ENCODE peak calls at places on chromosomes 13 and 19, in six cellular contexts. One of them, this sample, is unnamed.

GRCh38 chr13:24220086-24220703 is 59.7 kb downstream of the SPATA13 start:
- DNase-seq in fibroblast of lung: peak; percentile 72
- DNase-seq in GM23338: peak; percentile 93
- DNase-seq in IMR-90: peak; percentile 88
- DNase-seq in cardiac fibroblast: peak; percentile 92
- DNase-seq in stomach: peak; percentile 61
- DNase-seq in this sample: peak; percentile 88

GRCh38 chr19:32677657-32678056 is 2.0 kb downstream of the RGS9BP start:
- DNase-seq in fibroblast of lung: no peak
- DNase-seq in GM23338: peak; percentile 54
- DNase-seq in IMR-90: no peak
- DNase-seq in cardiac fibroblast: no peak
- DNase-seq in stomach: no peak
- DNase-seq in this sample: peak; percentile 97

GRCh38 chr19:8600816-8601215 is 9.7 kb downstream of the ADAMTS10 start:
- DNase-seq in fibroblast of lung: no peak
- DNase-seq in GM23338: no peak
- DNase-seq in IMR-90: no peak
- DNase-seq in cardiac fibroblast: no peak
- DNase-seq in stomach: no peak
- DNase-seq in this sample: no peak

GRCh38 chr19:46299004-46299509 is 2.2 kb downstream of the HIF3A start:
- DNase-seq in fibroblast of lung: peak; percentile 66
- DNase-seq in GM23338: no peak
- DNase-seq in IMR-90: peak; percentile 50
- DNase-seq in cardiac fibroblast: peak; percentile 93
- DNase-seq in stomach: peak; percentile 99
- DNase-seq in this sample: peak; percentile 96

GRCh38 chr13:106768991-106769390 is 201.1 kb upstream of the ARGLU1 start:
- DNase-seq in fibroblast of lung: no peak
- DNase-seq in GM23338: no peak
- DNase-seq in IMR-90: no peak
- DNase-seq in cardiac fibroblast: no peak
- DNase-seq in stomach: no peak
- DNase-seq in this sample: no peak

GRCh38 chr19:6718741-6719539 is 1.5 kb downstream of the C3 start:
- DNase-seq in fibroblast of lung: no peak
- DNase-seq in GM23338: peak; percentile 92
- DNase-seq in IMR-90: no peak
- DNase-seq in cardiac fibroblast: peak; percentile 71
- DNase-seq in stomach: no peak
- DNase-seq in this sample: no peak

GRCh38 chr19:33950141-33950805 is 153.6 kb downstream of the KCTD15 start:
- DNase-seq in fibroblast of lung: no peak
- DNase-seq in GM23338: no peak
- DNase-seq in IMR-90: no peak
- DNase-seq in cardiac fibroblast: no peak
- DNase-seq in stomach: no peak
- DNase-seq in this sample: no peak

GRCh38 chr13:109436841-109437240 is 349.5 kb downstream of the IRS2 start:
- DNase-seq in fibroblast of lung: no peak
- DNase-seq in GM23338: no peak
- DNase-seq in IMR-90: no peak
- DNase-seq in cardiac fibroblast: peak; percentile 28
- DNase-seq in stomach: no peak
- DNase-seq in this sample: no peak

GRCh38 chr19:7544626-7545025 is 9.1 kb downstream of the PNPLA6 start:
- DNase-seq in fibroblast of lung: no peak
- DNase-seq in GM23338: no peak
- DNase-seq in IMR-90: no peak
- DNase-seq in cardiac fibroblast: no peak
- DNase-seq in stomach: no peak
- DNase-seq in this sample: no peak

GRCh38 chr13:35684432-35684831 is 207.9 kb upstream of the MAB21L1 start:
- DNase-seq in fibroblast of lung: no peak
- DNase-seq in GM23338: no peak
- DNase-seq in IMR-90: no peak
- DNase-seq in cardiac fibroblast: no peak
- DNase-seq in stomach: no peak
- DNase-seq in this sample: no peak

GRCh38 chr13:44350775-44351504 is 22.7 kb upstream of the SERP2 start:
- DNase-seq in fibroblast of lung: no peak
- DNase-seq in GM23338: peak; percentile 11
- DNase-seq in IMR-90: no peak
- DNase-seq in cardiac fibroblast: no peak
- DNase-seq in stomach: no peak
- DNase-seq in this sample: no peak

GRCh38 chr19:35352448-35353304 is 5.0 kb downstream of the FFAR1 start:
- DNase-seq in fibroblast of lung: peak; percentile 46
- DNase-seq in GM23338: peak; percentile 94
- DNase-seq in IMR-90: peak; percentile 64
- DNase-seq in cardiac fibroblast: peak; percentile 80
- DNase-seq in stomach: peak; percentile 73
- DNase-seq in this sample: peak; percentile 71

GRCh38 chr13:102580552-102581169 is 16.1 kb upstream of the TPP2 start:
- DNase-seq in fibroblast of lung: peak; percentile 49
- DNase-seq in GM23338: peak; percentile 86
- DNase-seq in IMR-90: peak; percentile 80
- DNase-seq in cardiac fibroblast: peak; percentile 88
- DNase-seq in stomach: no peak
- DNase-seq in this sample: peak; percentile 83

GRCh38 chr13:104140557-104140956 is 1074.3 kb upstream of the SLC10A2 start:
- DNase-seq in fibroblast of lung: peak; percentile 73
- DNase-seq in GM23338: no peak
- DNase-seq in IMR-90: no peak
- DNase-seq in cardiac fibroblast: peak; percentile 53
- DNase-seq in stomach: no peak
- DNase-seq in this sample: no peak

GRCh38 chr13:35723820-35724219 is 247.3 kb upstream of the MAB21L1 start:
- DNase-seq in fibroblast of lung: peak; percentile 60
- DNase-seq in GM23338: no peak
- DNase-seq in IMR-90: peak; percentile 34
- DNase-seq in cardiac fibroblast: peak; percentile 78
- DNase-seq in stomach: no peak
- DNase-seq in this sample: peak; percentile 57

GRCh38 chr13:80312967-80313366 is 28.0 kb downstream of the SPRY2 start:
- DNase-seq in fibroblast of lung: peak; percentile 28
- DNase-seq in GM23338: no peak
- DNase-seq in IMR-90: peak; percentile 27
- DNase-seq in cardiac fibroblast: peak; percentile 35
- DNase-seq in stomach: no peak
- DNase-seq in this sample: no peak

GRCh38 chr13:24161980-24162517 is 1.5 kb downstream of the SPATA13 start:
- DNase-seq in fibroblast of lung: no peak
- DNase-seq in GM23338: no peak
- DNase-seq in IMR-90: no peak
- DNase-seq in cardiac fibroblast: no peak
- DNase-seq in stomach: peak; percentile 80
- DNase-seq in this sample: no peak

GRCh38 chr13:85170372-85170771 is 628.8 kb downstream of the SLITRK6 start:
- DNase-seq in fibroblast of lung: no peak
- DNase-seq in GM23338: no peak
- DNase-seq in IMR-90: no peak
- DNase-seq in cardiac fibroblast: no peak
- DNase-seq in stomach: no peak
- DNase-seq in this sample: no peak

GRCh38 chr13:95185851-95186250 is 115.4 kb downstream of the ABCC4 start:
- DNase-seq in fibroblast of lung: no peak
- DNase-seq in GM23338: no peak
- DNase-seq in IMR-90: no peak
- DNase-seq in cardiac fibroblast: no peak
- DNase-seq in stomach: no peak
- DNase-seq in this sample: no peak

GRCh38 chr19:48442116-48443035 is 3.4 kb upstream of the GRWD1 start:
- DNase-seq in fibroblast of lung: no peak
- DNase-seq in GM23338: peak; percentile 56
- DNase-seq in IMR-90: no peak
- DNase-seq in cardiac fibroblast: no peak
- DNase-seq in stomach: no peak
- DNase-seq in this sample: no peak

GRCh38 chr19:48444129-48444932 is 1.5 kb upstream of the GRWD1 start:
- DNase-seq in fibroblast of lung: no peak
- DNase-seq in GM23338: peak; percentile 54
- DNase-seq in IMR-90: no peak
- DNase-seq in cardiac fibroblast: no peak
- DNase-seq in stomach: no peak
- DNase-seq in this sample: no peak

GRCh38 chr19:48444933-48445194 is 919 bp upstream of the GRWD1 start:
- DNase-seq in fibroblast of lung: no peak
- DNase-seq in GM23338: no peak
- DNase-seq in IMR-90: no peak
- DNase-seq in cardiac fibroblast: no peak
- DNase-seq in stomach: no peak
- DNase-seq in this sample: no peak

GRCh38 chr19:48443262-48443661 is 2.5 kb upstream of the GRWD1 start:
- DNase-seq in fibroblast of lung: no peak
- DNase-seq in GM23338: peak; percentile 62
- DNase-seq in IMR-90: no peak
- DNase-seq in cardiac fibroblast: no peak
- DNase-seq in stomach: peak; percentile 43
- DNase-seq in this sample: no peak

GRCh38 chr19:48443731-48444128 is 2.1 kb upstream of the GRWD1 start:
- DNase-seq in fibroblast of lung: no peak
- DNase-seq in GM23338: peak; percentile 31
- DNase-seq in IMR-90: no peak
- DNase-seq in cardiac fibroblast: no peak
- DNase-seq in stomach: no peak
- DNase-seq in this sample: no peak
- H3K4me3 ChIP-seq in fibroblast of lung: peak overlapping the region; percentile 98
- H3K4me3 ChIP-seq in GM23338: peak overlapping the region; percentile 86
- H3K4me3 ChIP-seq in IMR-90: no peak overlapping the region
- H3K4me3 ChIP-seq in cardiac fibroblast: peak overlapping the region; percentile 85
- H3K4me3 ChIP-seq in stomach: peak overlapping the region; percentile 99
- H3K4me3 ChIP-seq in this sample: no peak overlapping the region

DNA sequence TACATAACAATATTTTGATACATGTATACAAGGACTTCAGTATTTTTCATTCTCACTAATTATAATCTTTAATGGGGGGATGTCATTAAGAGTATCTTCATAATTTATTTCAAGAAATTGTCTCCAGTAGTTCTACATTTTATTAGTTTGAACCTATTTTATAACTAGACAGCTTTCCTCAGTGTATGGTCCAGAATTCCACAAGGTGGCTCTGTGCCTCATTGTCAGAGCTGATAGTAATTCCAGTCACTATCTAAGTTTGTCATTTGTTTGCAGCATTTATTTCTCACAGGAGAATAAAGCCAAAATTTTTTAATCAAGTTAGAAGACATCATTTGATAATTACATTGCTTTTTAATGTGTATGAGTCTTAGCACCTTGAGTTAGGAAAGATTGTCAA is 1633.0 kb upstream of the PCDH20 start:
- DNase-seq in fibroblast of lung: no peak
- DNase-seq in GM23338: peak; percentile 8
- DNase-seq in IMR-90: peak; percentile 16
- DNase-seq in cardiac fibroblast: no peak
- DNase-seq in stomach: no peak
- DNase-seq in this sample: no peak
- TF ChIP-seq CTCF in fibroblast of lung: no peak
- TF ChIP-seq CTCF in GM23338: peak; percentile 49
- TF ChIP-seq CTCF in IMR-90: peak; percentile 26
- TF ChIP-seq CTCF in cardiac fibroblast: no peak
- TF ChIP-seq CTCF in stomach: no peak
- TF ChIP-seq CTCF in this sample: no peak

GRCh38 chr19:1079566-1080111 is 12.7 kb downstream of the ARHGAP45 start:
- DNase-seq in fibroblast of lung: no peak
- DNase-seq in GM23338: peak; percentile 61
- DNase-seq in IMR-90: no peak
- DNase-seq in cardiac fibroblast: no peak
- DNase-seq in stomach: no peak
- DNase-seq in this sample: no peak

GRCh38 chr19:1073956-1074511 is 7.1 kb downstream of the ARHGAP45 start:
- DNase-seq in fibroblast of lung: no peak
- DNase-seq in GM23338: no peak
- DNase-seq in IMR-90: no peak
- DNase-seq in cardiac fibroblast: no peak
- DNase-seq in stomach: no peak
- DNase-seq in this sample: no peak

GRCh38 chr19:1074512-1075283 is 7.7 kb downstream of the ARHGAP45 start:
- DNase-seq in fibroblast of lung: no peak
- DNase-seq in GM23338: no peak
- DNase-seq in IMR-90: no peak
- DNase-seq in cardiac fibroblast: no peak
- DNase-seq in stomach: peak; percentile 94
- DNase-seq in this sample: peak; percentile 75

GRCh38 chr19:1076046-1076386 is 9.0 kb downstream of the ARHGAP45 start:
- DNase-seq in fibroblast of lung: no peak
- DNase-seq in GM23338: no peak
- DNase-seq in IMR-90: no peak
- DNase-seq in cardiac fibroblast: no peak
- DNase-seq in stomach: no peak
- DNase-seq in this sample: peak; percentile 13

GRCh38 chr19:1076951-1077350 is 10.0 kb downstream of the ARHGAP45 start:
- DNase-seq in fibroblast of lung: no peak
- DNase-seq in GM23338: no peak
- DNase-seq in IMR-90: no peak
- DNase-seq in cardiac fibroblast: no peak
- DNase-seq in stomach: peak; percentile 92
- DNase-seq in this sample: no peak
- H3K4me3 ChIP-seq in fibroblast of lung: no peak overlapping the region
- H3K4me3 ChIP-seq in GM23338: no peak overlapping the region
- H3K4me3 ChIP-seq in IMR-90: no peak overlapping the region
- H3K4me3 ChIP-seq in cardiac fibroblast: no peak overlapping the region
- H3K4me3 ChIP-seq in stomach: peak overlapping the region; percentile 38
- H3K4me3 ChIP-seq in this sample: no peak overlapping the region

DNA sequence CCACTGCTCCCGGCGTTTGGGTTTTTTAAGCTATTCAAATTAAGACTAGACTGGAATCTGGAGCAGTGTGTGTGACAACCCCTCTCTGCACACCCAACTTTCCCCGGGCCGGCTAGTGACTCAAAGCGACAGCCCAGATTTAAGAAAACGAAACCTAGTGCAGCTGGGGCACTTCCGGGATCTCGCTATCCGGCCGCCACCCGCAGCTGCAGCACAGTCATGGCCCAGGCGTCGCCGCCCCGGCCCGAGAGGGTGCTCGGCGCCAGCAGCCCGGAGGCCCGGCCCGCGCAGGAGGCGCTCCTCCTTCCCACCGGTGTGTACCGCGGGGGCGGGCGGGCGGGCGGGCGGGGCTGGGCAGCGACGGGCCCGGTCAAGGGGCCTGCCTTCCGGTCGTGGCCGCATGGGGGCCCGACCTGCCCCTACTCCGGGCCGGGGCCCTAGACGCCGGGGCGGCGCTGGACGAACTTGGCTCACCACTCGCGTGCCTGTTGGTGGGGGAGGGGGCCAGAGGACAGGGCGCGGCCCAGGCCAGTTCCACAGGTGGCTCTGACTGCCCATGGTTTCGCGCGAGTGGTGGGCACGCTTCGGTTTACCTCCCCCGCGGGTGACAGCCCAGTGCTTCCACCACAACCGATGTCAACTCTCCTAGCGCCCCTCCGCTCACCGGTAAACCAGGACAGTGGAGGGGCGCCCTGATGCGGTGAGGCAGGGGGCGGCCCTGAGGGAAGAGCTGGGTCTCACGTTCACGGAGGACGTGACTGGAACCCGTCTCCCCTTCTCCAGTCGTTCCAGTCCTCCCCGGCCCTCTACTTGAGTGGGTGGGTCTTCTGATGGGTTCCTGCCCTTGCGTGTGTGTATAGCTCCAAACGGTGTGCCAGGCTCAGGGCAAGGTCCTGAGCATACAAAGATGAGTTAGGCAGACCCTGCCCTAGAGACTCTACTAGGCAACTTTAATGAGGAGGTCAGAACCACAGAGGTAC is at the start of gene PHF11:
- DNase-seq in fibroblast of lung: peak; percentile 76
- DNase-seq in GM23338: peak; percentile 78
- DNase-seq in IMR-90: peak; percentile 76
- DNase-seq in cardiac fibroblast: peak; percentile 82
- DNase-seq in stomach: peak; percentile 86
- DNase-seq in this sample: peak; percentile 83
- TF ChIP-seq CTCF in fibroblast of lung: no peak
- TF ChIP-seq CTCF in GM23338: peak; percentile 42
- TF ChIP-seq CTCF in IMR-90: no peak
- TF ChIP-seq CTCF in cardiac fibroblast: no peak
- TF ChIP-seq CTCF in stomach: peak; percentile 11
- TF ChIP-seq CTCF in this sample: no peak

This sample was measured in fibroblast of villous mesenchyme.